ENCODE peak calls at places on chromosomes 2 and 18, in six cellular contexts. M is upper lobe of right lung, Y is endodermal cell, P is IMR-90, E is PC-3, U is HFFc6. W is an unnamed sample.

GRCh38 chr2:129396980-129397599 is 582.4 kb upstream of the RAB6C start:
- DNase-seq in M (no peak), U (no peak), E (peak), Y (peak), P (no peak), W (no peak)

GRCh38 chr2:169715379-169716228 is 18.0 kb upstream of the KLHL23 start:
- DNase-seq in M (no peak), U (no peak), E (peak), P (peak), Y (peak), W (no peak)

GRCh38 chr2:30164131-30164925 is 17.5 kb downstream of the YPEL5 start:
- DNase-seq in E (no peak), U (no peak), M (no peak), Y (peak), P (peak), W (no peak)

GRCh38 chr2:61221819-61222218 is 59.8 kb downstream of the C2orf74 start:
- DNase-seq in P (no peak), Y (no peak), U (no peak), M (no peak), E (no peak), W (no peak)

GRCh38 chr2:23394700-23395099 is 9.7 kb downstream of the KLHL29 start:
- DNase-seq in U (no peak), M (no peak), Y (no peak), P (no peak), E (no peak), W (no peak)

GRCh38 chr18:76493213-76494107 is 1.6 kb downstream of the ZNF516 start:
- DNase-seq in P (peak), U (peak), Y (peak), M (no peak), E (no peak), W (no peak)

GRCh38 chr2:237474931-237475703 is 11.9 kb upstream of the MLPH start:
- DNase-seq in U (peak), Y (peak), E (peak), M (peak), P (peak), W (peak)

GRCh38 chr18:10293966-10294365 is 160.5 kb upstream of the APCDD1 start:
- DNase-seq in M (no peak), P (no peak), Y (no peak), U (no peak), E (no peak), W (no peak)

GRCh38 chr2:120605231-120605935 is 130.3 kb upstream of the GLI2 start:
- DNase-seq in E (no peak), Y (no peak), M (peak), P (peak), U (no peak), W (no peak)

GRCh38 chr2:106607371-106607770 is 120.2 kb downstream of the CD8B2 start:
- DNase-seq in P (no peak), E (no peak), U (no peak), Y (no peak), M (no peak), W (no peak)

GRCh38 chr2:12005886-12006681 is 259.7 kb downstream of the LPIN1 start:
- DNase-seq in M (peak), E (no peak), P (no peak), U (no peak), Y (peak), W (peak)

GRCh38 chr2:128753321-128753720 is 434.7 kb upstream of the HS6ST1 start:
- DNase-seq in E (no peak), Y (no peak), U (no peak), M (no peak), P (no peak), W (no peak)

GRCh38 chr2:54704688-54705605 is 18.5 kb upstream of the EML6 start:
- DNase-seq in E (peak), Y (no peak), P (peak), M (no peak), U (peak), W (no peak)

GRCh38 chr2:112996635-112997034 is 8.6 kb upstream of the IL36A start:
- DNase-seq in U (no peak), E (no peak), Y (no peak), M (no peak), P (no peak), W (no peak)

GRCh38 chr18:43277164-43277600 is at the start of gene SYT4:
- DNase-seq in M (peak), P (peak), U (peak), E (peak), Y (peak), W (no peak)

GRCh38 chr18:29154758-29155725 is 978.1 kb upstream of the CDH2 start:
- DNase-seq in Y (no peak), U (peak), M (no peak), P (peak), E (peak), W (no peak)

GRCh38 chr18:23135679-23136325 is 517 bp downstream of the CABLES1 start:
- DNase-seq in P (no peak), U (no peak), M (peak), E (peak), Y (peak), W (peak)

GRCh38 chr2:74261204-74261864 is 62.9 kb downstream of the MTHFD2 start:
- DNase-seq in E (peak), Y (peak), P (no peak), U (peak), M (no peak), W (no peak)

GRCh38 chr2:74264281-74264680 is 65.9 kb downstream of the MTHFD2 start:
- DNase-seq in M (no peak), U (no peak), P (no peak), E (no peak), Y (no peak), W (no peak)

GRCh38 chr2:74269667-74270066 is 71.3 kb downstream of the MTHFD2 start:
- DNase-seq in U (no peak), E (no peak), Y (no peak), P (no peak), M (no peak), W (no peak)

GRCh38 chr2:74262681-74263080 is 64.3 kb downstream of the MTHFD2 start:
- DNase-seq in U (no peak), M (no peak), E (no peak), P (no peak), Y (no peak), W (no peak)

GRCh38 chr2:74267068-74267467 is 68.7 kb downstream of the MTHFD2 start:
- DNase-seq in Y (peak), P (no peak), U (no peak), M (no peak), E (peak), W (no peak)
- TF ChIP-seq CTCF in Y (peak), P (no peak), U (no peak), M (peak), E (peak), W (peak)

GRCh38 chr2:180124273-180124881 is 117.3 kb upstream of the CWC22 start:
- DNase-seq in M (no peak), P (peak), U (peak), E (peak), Y (peak), W (no peak)
- TF ChIP-seq CTCF in M (peak), P (peak), U (peak), E (peak), Y (peak), W (peak)

GRCh38 chr2:148645925-148646559 is 1.5 kb downstream of the EPC2 start:
- DNase-seq in U (peak), M (no peak), E (peak), Y (no peak), P (peak), W (peak)

GRCh38 chr2:148643421-148643820 is 1.1 kb upstream of the EPC2 start:
- DNase-seq in Y (no peak), U (no peak), P (no peak), E (no peak), M (no peak), W (no peak)

GRCh38 chr2:148643998-148644884 is at the start of gene EPC2:
- DNase-seq in P (peak), E (peak), Y (peak), M (peak), U (peak), W (peak)

GRCh38 chr2:148644885-148645134 is 259 bp downstream of the EPC2 start:
- DNase-seq in U (peak), P (no peak), M (no peak), Y (no peak), E (no peak), W (no peak)

GRCh38 chr2:148645135-148645924 is 779 bp downstream of the EPC2 start:
- DNase-seq in E (peak), P (peak), U (peak), Y (peak), M (peak), W (peak)
- TF ChIP-seq CTCF in E (peak), P (peak), U (peak), Y (peak), M (peak), W (peak)

DNA sequence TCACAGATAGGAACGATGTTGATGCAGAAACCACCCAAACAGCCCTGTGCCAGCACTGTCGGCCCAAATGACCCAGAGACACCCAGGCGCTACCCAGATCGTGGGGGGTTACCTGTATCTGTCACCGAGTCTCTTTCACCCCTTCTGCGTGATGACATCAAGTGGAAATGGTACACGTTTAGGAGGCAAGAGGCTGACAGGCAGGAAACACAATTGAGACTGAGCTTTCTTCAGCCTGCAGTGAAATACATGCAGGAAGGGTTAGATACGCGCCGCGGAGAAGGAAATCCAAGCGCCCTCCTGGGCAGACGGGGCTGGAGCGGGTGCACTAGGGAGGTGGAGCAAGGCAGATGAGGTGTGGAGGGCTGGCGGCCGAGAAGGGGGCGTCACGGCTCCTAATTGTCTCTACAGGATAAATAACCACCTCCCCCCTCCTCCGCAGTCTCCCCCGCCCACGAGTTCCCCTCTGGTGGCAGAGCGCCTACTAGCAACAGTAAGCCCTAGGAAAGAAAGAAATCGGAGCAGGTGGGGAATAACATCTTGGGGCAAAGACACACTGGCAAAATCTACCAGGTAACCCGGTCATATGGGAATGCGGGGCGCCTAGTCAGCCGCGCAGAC is at the start of gene RNF152:
- DNase-seq in Y (peak), M (peak), E (no peak), U (no peak), P (peak), W (no peak)
- TF ChIP-seq CTCF in Y (peak), M (no peak), E (no peak), U (no peak), P (peak), W (no peak)

GRCh38 chr2:149744845-149745244 is 157.3 kb upstream of the MMADHC start:
- DNase-seq in Y (no peak), M (no peak), U (peak), E (peak), P (peak), W (no peak)

GRCh38 chr2:149745396-149745925 is 157.9 kb upstream of the MMADHC start:
- DNase-seq in Y (no peak), U (no peak), M (no peak), E (no peak), P (no peak), W (no peak)

GRCh38 chr2:149740490-149740889 is 152.9 kb upstream of the MMADHC start:
- DNase-seq in U (no peak), M (no peak), Y (no peak), E (no peak), P (no peak), W (no peak)

GRCh38 chr2:149741646-149742045 is 154.1 kb upstream of the MMADHC start:
- DNase-seq in P (peak), U (peak), M (no peak), Y (no peak), E (peak), W (no peak)

GRCh38 chr2:149743842-149744468 is 156.4 kb upstream of the MMADHC start:
- DNase-seq in U (peak), Y (no peak), P (peak), E (peak), M (no peak), W (no peak)
- TF ChIP-seq CTCF in U (peak), Y (no peak), P (peak), E (peak), M (no peak), W (no peak)

W was measured in natural killer cell.